ENCODE peak calls at places on chromosomes 2 and 18, in seven cellular contexts. B, Q, Z, H, P, U and A are unnamed samples.

GRCh38 chr2:186612555-186613440 is 22.9 kb downstream of the ITGAV start:
- DNase-seq in Q (no peak), Z (no peak), H (no peak), B (no peak), P (no peak), U (no peak), A (no peak)

GRCh38 chr2:143685439-143686078 is 556.3 kb downstream of the ARHGAP15 start:
- DNase-seq in Z (peak), B (no peak), U (no peak), P (no peak), H (no peak), Q (no peak), A (no peak)

GRCh38 chr2:181374741-181375675 is 82.2 kb upstream of the ITGA4 start:
- DNase-seq in U (no peak), Q (no peak), Z (no peak), H (no peak), B (no peak), P (no peak), A (no peak)

GRCh38 chr18:25168011-25168410 is 184.0 kb downstream of the ZNF521 start:
- DNase-seq in Q (no peak), Z (no peak), P (no peak), B (no peak), H (no peak), U (no peak), A (no peak)

GRCh38 chr2:137748533-137748932 is 215.7 kb upstream of the HNMT start:
- DNase-seq in U (no peak), Q (no peak), B (no peak), P (no peak), H (no peak), Z (no peak), A (no peak)

GRCh38 chr18:12255626-12256026 is 1.5 kb downstream of the CIDEA start:
- DNase-seq in Z (peak), B (no peak), Q (no peak), U (no peak), P (no peak), H (no peak), A (no peak)

GRCh38 chr2:177783835-177784448 is 288.6 kb downstream of the PDE11A start:
- DNase-seq in B (no peak), P (no peak), H (peak), Z (no peak), Q (no peak), U (no peak), A (peak)

GRCh38 chr2:105068875-105069274 is 31.0 kb downstream of the MRPS9 start:
- DNase-seq in H (no peak), U (no peak), Z (no peak), Q (no peak), B (no peak), P (no peak), A (no peak)